ENCODE peak calls at places on chromosomes 5 and 9, in seven cellular contexts. One of them, this sample, is unnamed.

GRCh38 chr9:36976371-36977030 is 57.6 kb downstream of the PAX5 start:
- DNase-seq in NCI-H345: no peak
- DNase-seq in NCI-H1092 treated with DMSO at 0.1 percent for 48 hours: no peak
- DNase-seq in nephron progenitor cell: no peak
- DNase-seq in GM13977: no peak
- DNase-seq in NCI-H2081 treated with DMSO at 0.1 percent for 48 hours: no peak
- DNase-seq in GM13976: no peak
- DNase-seq in this sample: no peak

GRCh38 chr9:137757613-137758029 is 120.0 kb upstream of the CACNA1B start:
- DNase-seq in NCI-H1092 treated with DMSO at 0.1 percent for 48 hours: no peak
- DNase-seq in NCI-H345: no peak
- DNase-seq in nephron progenitor cell: no peak
- DNase-seq in GM13977: peak; percentile 60
- DNase-seq in NCI-H2081 treated with DMSO at 0.1 percent for 48 hours: no peak
- DNase-seq in GM13976: peak; percentile 65
- DNase-seq in this sample: peak; percentile 83

GRCh38 chr5:132830436-132831094 is at the start of gene SHROOM1:
- DNase-seq in GM13976: peak; percentile 92
- DNase-seq in NCI-H345: peak; percentile 34
- DNase-seq in NCI-H1092 treated with DMSO at 0.1 percent for 48 hours: peak; percentile 8
- DNase-seq in NCI-H2081 treated with DMSO at 0.1 percent for 48 hours: no peak
- DNase-seq in GM13977: peak; percentile 91
- DNase-seq in nephron progenitor cell: peak; percentile 75
- DNase-seq in this sample: peak; percentile 82

GRCh38 chr9:134554750-134555655 is 86.6 kb upstream of the COL5A1 start:
- DNase-seq in GM13977: no peak
- DNase-seq in NCI-H2081 treated with DMSO at 0.1 percent for 48 hours: no peak
- DNase-seq in NCI-H1092 treated with DMSO at 0.1 percent for 48 hours: no peak
- DNase-seq in GM13976: no peak
- DNase-seq in NCI-H345: no peak
- DNase-seq in nephron progenitor cell: peak; percentile 53
- DNase-seq in this sample: no peak

GRCh38 chr9:131693163-131693562 is 46.7 kb downstream of the RAPGEF1 start:
- DNase-seq in GM13976: no peak
- DNase-seq in GM13977: no peak
- DNase-seq in NCI-H1092 treated with DMSO at 0.1 percent for 48 hours: no peak
- DNase-seq in NCI-H345: no peak
- DNase-seq in NCI-H2081 treated with DMSO at 0.1 percent for 48 hours: no peak
- DNase-seq in nephron progenitor cell: no peak
- DNase-seq in this sample: no peak

GRCh38 chr9:96883922-96884321 is 29.6 kb upstream of the ZNF782 start:
- DNase-seq in GM13977: no peak
- DNase-seq in GM13976: no peak
- DNase-seq in NCI-H1092 treated with DMSO at 0.1 percent for 48 hours: no peak
- DNase-seq in NCI-H2081 treated with DMSO at 0.1 percent for 48 hours: no peak
- DNase-seq in NCI-H345: no peak
- DNase-seq in nephron progenitor cell: no peak
- DNase-seq in this sample: no peak

GRCh38 chr5:133338504-133339355 is 273.6 kb downstream of the FSTL4 start:
- DNase-seq in NCI-H1092 treated with DMSO at 0.1 percent for 48 hours: no peak
- DNase-seq in NCI-H345: no peak
- DNase-seq in NCI-H2081 treated with DMSO at 0.1 percent for 48 hours: no peak
- DNase-seq in GM13977: no peak
- DNase-seq in nephron progenitor cell: no peak
- DNase-seq in GM13976: no peak
- DNase-seq in this sample: no peak

GRCh38 chr9:114452219-114453169 is 52.8 kb downstream of the WHRN start:
- DNase-seq in GM13977: no peak
- DNase-seq in NCI-H2081 treated with DMSO at 0.1 percent for 48 hours: peak; percentile 51
- DNase-seq in NCI-H345: peak; percentile 84
- DNase-seq in nephron progenitor cell: no peak
- DNase-seq in GM13976: no peak
- DNase-seq in NCI-H1092 treated with DMSO at 0.1 percent for 48 hours: peak; percentile 86
- DNase-seq in this sample: no peak

GRCh38 chr5:24110019-24110615 is 534.7 kb downstream of the CDH10 start:
- DNase-seq in GM13977: peak; percentile 8
- DNase-seq in GM13976: peak; percentile 5
- DNase-seq in NCI-H2081 treated with DMSO at 0.1 percent for 48 hours: peak; percentile 60
- DNase-seq in nephron progenitor cell: no peak
- DNase-seq in NCI-H1092 treated with DMSO at 0.1 percent for 48 hours: peak; percentile 69
- DNase-seq in NCI-H345: peak; percentile 61
- DNase-seq in this sample: no peak

GRCh38 chr9:19456996-19457693 is 48.3 kb downstream of the ACER2 start:
- DNase-seq in GM13977: peak; percentile 77
- DNase-seq in nephron progenitor cell: peak; percentile 79
- DNase-seq in NCI-H1092 treated with DMSO at 0.1 percent for 48 hours: peak; percentile 88
- DNase-seq in NCI-H2081 treated with DMSO at 0.1 percent for 48 hours: peak; percentile 80
- DNase-seq in GM13976: peak; percentile 66
- DNase-seq in NCI-H345: peak; percentile 88
- DNase-seq in this sample: peak; percentile 80

GRCh38 chr5:140311011-140311467 is 8.1 kb upstream of the PFDN1 start:
- DNase-seq in NCI-H1092 treated with DMSO at 0.1 percent for 48 hours: no peak
- DNase-seq in GM13976: no peak
- DNase-seq in GM13977: no peak
- DNase-seq in NCI-H345: no peak
- DNase-seq in NCI-H2081 treated with DMSO at 0.1 percent for 48 hours: no peak
- DNase-seq in nephron progenitor cell: no peak
- DNase-seq in this sample: no peak

GRCh38 chr9:114154597-114155102 is 687 bp upstream of the COL27A1 start:
- DNase-seq in NCI-H2081 treated with DMSO at 0.1 percent for 48 hours: no peak
- DNase-seq in NCI-H1092 treated with DMSO at 0.1 percent for 48 hours: no peak
- DNase-seq in NCI-H345: no peak
- DNase-seq in GM13977: no peak
- DNase-seq in nephron progenitor cell: no peak
- DNase-seq in GM13976: no peak
- DNase-seq in this sample: no peak

GRCh38 chr9:73173526-73174411 is 22.1 kb downstream of the ANXA1 start:
- DNase-seq in NCI-H345: no peak
- DNase-seq in NCI-H2081 treated with DMSO at 0.1 percent for 48 hours: no peak
- DNase-seq in GM13976: no peak
- DNase-seq in nephron progenitor cell: no peak
- DNase-seq in NCI-H1092 treated with DMSO at 0.1 percent for 48 hours: no peak
- DNase-seq in GM13977: no peak
- DNase-seq in this sample: no peak

GRCh38 chr9:127448112-127448805 is 2.9 kb downstream of the RPL12 start:
- DNase-seq in NCI-H1092 treated with DMSO at 0.1 percent for 48 hours: no peak
- DNase-seq in GM13976: no peak
- DNase-seq in nephron progenitor cell: no peak
- DNase-seq in GM13977: no peak
- DNase-seq in NCI-H345: no peak
- DNase-seq in NCI-H2081 treated with DMSO at 0.1 percent for 48 hours: no peak
- DNase-seq in this sample: no peak

GRCh38 chr9:3028535-3028934 is 184.6 kb upstream of the PUM3 start:
- DNase-seq in NCI-H2081 treated with DMSO at 0.1 percent for 48 hours: no peak
- DNase-seq in GM13977: no peak
- DNase-seq in nephron progenitor cell: no peak
- DNase-seq in NCI-H345: no peak
- DNase-seq in GM13976: no peak
- DNase-seq in NCI-H1092 treated with DMSO at 0.1 percent for 48 hours: peak; percentile 74
- DNase-seq in this sample: no peak

This sample was measured in GM12865.